ENCODE peak calls at places on chromosomes 11 and 22, in ten cellular contexts. One of them, this sample, is unnamed.

GRCh38 chr11:109405671-109406070 is 16.3 kb upstream of the C11orf87 start:
- DNase-seq in IMR-90: peak; percentile 73
- DNase-seq in T47D: no peak
- DNase-seq in tibial nerve: no peak
- DNase-seq in SK-MEL-5: no peak
- DNase-seq in Ammon's horn: no peak
- DNase-seq in cerebellar cortex: no peak
- DNase-seq in HTR-8/SVneo: no peak
- DNase-seq in T-helper 1 cell: no peak
- DNase-seq in T follicular helper cell: no peak
- DNase-seq in this sample: no peak

GRCh38 chr11:72102946-72103753 is at the start of gene LAMTOR1:
- DNase-seq in IMR-90: peak; percentile 99
- DNase-seq in T47D: peak; percentile 88
- DNase-seq in tibial nerve: peak; percentile 100
- DNase-seq in SK-MEL-5: peak; percentile 100
- DNase-seq in Ammon's horn: peak; percentile 98
- DNase-seq in cerebellar cortex: peak; percentile 99
- DNase-seq in HTR-8/SVneo: peak; percentile 97
- DNase-seq in T-helper 1 cell: peak; percentile 93
- DNase-seq in T follicular helper cell: peak; percentile 96
- DNase-seq in this sample: peak; percentile 93

GRCh38 chr22:30930228-30930627 is 38.3 kb downstream of the MORC2 start:
- DNase-seq in IMR-90: no peak
- DNase-seq in T47D: no peak
- DNase-seq in tibial nerve: no peak
- DNase-seq in SK-MEL-5: no peak
- DNase-seq in Ammon's horn: no peak
- DNase-seq in cerebellar cortex: no peak
- DNase-seq in HTR-8/SVneo: no peak
- DNase-seq in T-helper 1 cell: no peak
- DNase-seq in T follicular helper cell: no peak
- DNase-seq in this sample: no peak

GRCh38 chr11:45225277-45225676 is 60.9 kb downstream of the SYT13 start:
- DNase-seq in IMR-90: no peak
- DNase-seq in T47D: no peak
- DNase-seq in tibial nerve: no peak
- DNase-seq in SK-MEL-5: no peak
- DNase-seq in Ammon's horn: no peak
- DNase-seq in cerebellar cortex: no peak
- DNase-seq in HTR-8/SVneo: no peak
- DNase-seq in T-helper 1 cell: no peak
- DNase-seq in T follicular helper cell: no peak
- DNase-seq in this sample: no peak

GRCh38 chr22:35835998-35836691 is 118.5 kb downstream of the APOL5 start:
- DNase-seq in IMR-90: peak; percentile 86
- DNase-seq in T47D: no peak
- DNase-seq in tibial nerve: no peak
- DNase-seq in SK-MEL-5: peak; percentile 52
- DNase-seq in Ammon's horn: peak; percentile 65
- DNase-seq in cerebellar cortex: peak; percentile 81
- DNase-seq in HTR-8/SVneo: peak; percentile 41
- DNase-seq in T-helper 1 cell: no peak
- DNase-seq in T follicular helper cell: no peak
- DNase-seq in this sample: no peak

GRCh38 chr22:48758021-48758561 is 1069.6 kb downstream of the BRD1 start:
- DNase-seq in IMR-90: no peak
- DNase-seq in T47D: no peak
- DNase-seq in tibial nerve: peak; percentile 10
- DNase-seq in SK-MEL-5: no peak
- DNase-seq in Ammon's horn: no peak
- DNase-seq in cerebellar cortex: no peak
- DNase-seq in HTR-8/SVneo: no peak
- DNase-seq in T-helper 1 cell: no peak
- DNase-seq in T follicular helper cell: no peak
- DNase-seq in this sample: no peak

GRCh38 chr11:1739576-1739975 is 10.8 kb downstream of the IFITM10 start:
- DNase-seq in IMR-90: no peak
- DNase-seq in T47D: no peak
- DNase-seq in tibial nerve: no peak
- DNase-seq in SK-MEL-5: no peak
- DNase-seq in Ammon's horn: no peak
- DNase-seq in cerebellar cortex: peak; percentile 52
- DNase-seq in HTR-8/SVneo: no peak
- DNase-seq in T-helper 1 cell: no peak
- DNase-seq in T follicular helper cell: no peak
- DNase-seq in this sample: no peak

GRCh38 chr22:40605676-40606250 is 30.8 kb downstream of the MRTFA start:
- DNase-seq in IMR-90: peak; percentile 42
- DNase-seq in T47D: no peak
- DNase-seq in tibial nerve: no peak
- DNase-seq in SK-MEL-5: no peak
- DNase-seq in Ammon's horn: no peak
- DNase-seq in cerebellar cortex: peak; percentile 75
- DNase-seq in HTR-8/SVneo: no peak
- DNase-seq in T-helper 1 cell: no peak
- DNase-seq in T follicular helper cell: no peak
- DNase-seq in this sample: no peak